ENCODE peak calls at places on chromosomes 4 and X, in eight cellular contexts. One of them, this sample, is unnamed.

GRCh38 chrX:82757614-82758013 is 750.5 kb upstream of the POU3F4 start:
- DNase-seq in cardiac muscle cell: no peak
- DNase-seq in H54: no peak
- DNase-seq in stimulated activated CD8-positive, alpha-beta memory T cell treated with anti-CD3 and anti-CD28 coated beads, Interleukin-4, amount 100 ng/mL, for 4 hours: no peak
- DNase-seq in pancreas: no peak
- DNase-seq in HT-29: no peak
- DNase-seq in EL: no peak
- DNase-seq in thoracic aorta: no peak
- DNase-seq in this sample: no peak

GRCh38 chr4:84499065-84499982 is at the start of gene NKX6-1:
- DNase-seq in cardiac muscle cell: peak; percentile 62
- DNase-seq in H54: peak; percentile 94
- DNase-seq in stimulated activated CD8-positive, alpha-beta memory T cell treated with anti-CD3 and anti-CD28 coated beads, Interleukin-4, amount 100 ng/mL, for 4 hours: no peak
- DNase-seq in pancreas: peak; percentile 92
- DNase-seq in HT-29: no peak
- DNase-seq in EL: peak; percentile 69
- DNase-seq in thoracic aorta: no peak
- DNase-seq in this sample: no peak

GRCh38 chrX:96081891-96082290 is 602.8 kb upstream of the DIAPH2 start:
- DNase-seq in cardiac muscle cell: no peak
- DNase-seq in H54: no peak
- DNase-seq in stimulated activated CD8-positive, alpha-beta memory T cell treated with anti-CD3 and anti-CD28 coated beads, Interleukin-4, amount 100 ng/mL, for 4 hours: no peak
- DNase-seq in pancreas: no peak
- DNase-seq in HT-29: no peak
- DNase-seq in EL: no peak
- DNase-seq in thoracic aorta: no peak
- DNase-seq in this sample: no peak

GRCh38 chrX:39152106-39152649 is 350.9 kb downstream of the MID1IP1 start:
- DNase-seq in cardiac muscle cell: peak; percentile 13
- DNase-seq in H54: no peak
- DNase-seq in stimulated activated CD8-positive, alpha-beta memory T cell treated with anti-CD3 and anti-CD28 coated beads, Interleukin-4, amount 100 ng/mL, for 4 hours: no peak
- DNase-seq in pancreas: peak; percentile 61
- DNase-seq in HT-29: no peak
- DNase-seq in EL: no peak
- DNase-seq in thoracic aorta: no peak
- DNase-seq in this sample: no peak

GRCh38 chr4:177405508-177405907 is 36.7 kb downstream of the AGA start:
- DNase-seq in cardiac muscle cell: no peak
- DNase-seq in H54: no peak
- DNase-seq in stimulated activated CD8-positive, alpha-beta memory T cell treated with anti-CD3 and anti-CD28 coated beads, Interleukin-4, amount 100 ng/mL, for 4 hours: no peak
- DNase-seq in pancreas: no peak
- DNase-seq in HT-29: no peak
- DNase-seq in EL: peak; percentile 22
- DNase-seq in thoracic aorta: no peak
- DNase-seq in this sample: no peak

GRCh38 chr4:38141808-38142500 is 181.8 kb downstream of the PTTG2 start:
- DNase-seq in cardiac muscle cell: peak; percentile 63
- DNase-seq in H54: peak; percentile 38
- DNase-seq in stimulated activated CD8-positive, alpha-beta memory T cell treated with anti-CD3 and anti-CD28 coated beads, Interleukin-4, amount 100 ng/mL, for 4 hours: no peak
- DNase-seq in pancreas: no peak
- DNase-seq in HT-29: no peak
- DNase-seq in EL: peak; percentile 46
- DNase-seq in thoracic aorta: no peak
- DNase-seq in this sample: no peak

GRCh38 chr4:37662861-37663390 is 23.2 kb downstream of the RELL1 start:
- DNase-seq in cardiac muscle cell: no peak
- DNase-seq in H54: no peak
- DNase-seq in stimulated activated CD8-positive, alpha-beta memory T cell treated with anti-CD3 and anti-CD28 coated beads, Interleukin-4, amount 100 ng/mL, for 4 hours: no peak
- DNase-seq in pancreas: no peak
- DNase-seq in HT-29: no peak
- DNase-seq in EL: no peak
- DNase-seq in thoracic aorta: no peak
- DNase-seq in this sample: no peak

GRCh38 chr4:124948976-124949597 is 236.6 kb upstream of the ANKRD50 start:
- DNase-seq in cardiac muscle cell: peak; percentile 66
- DNase-seq in H54: no peak
- DNase-seq in stimulated activated CD8-positive, alpha-beta memory T cell treated with anti-CD3 and anti-CD28 coated beads, Interleukin-4, amount 100 ng/mL, for 4 hours: no peak
- DNase-seq in pancreas: no peak
- DNase-seq in HT-29: no peak
- DNase-seq in EL: peak; percentile 47
- DNase-seq in thoracic aorta: no peak
- DNase-seq in this sample: no peak

GRCh38 chrX:104310084-104310483 is 55.4 kb upstream of the ESX1 start:
- DNase-seq in cardiac muscle cell: peak; percentile 53
- DNase-seq in H54: no peak
- DNase-seq in stimulated activated CD8-positive, alpha-beta memory T cell treated with anti-CD3 and anti-CD28 coated beads, Interleukin-4, amount 100 ng/mL, for 4 hours: no peak
- DNase-seq in pancreas: no peak
- DNase-seq in HT-29: peak; percentile 60
- DNase-seq in EL: peak; percentile 40
- DNase-seq in thoracic aorta: no peak
- DNase-seq in this sample: no peak

GRCh38 chrX:72620550-72621145 is 48.0 kb upstream of the HDAC8 start:
- DNase-seq in cardiac muscle cell: peak; percentile 86
- DNase-seq in H54: peak; percentile 26
- DNase-seq in stimulated activated CD8-positive, alpha-beta memory T cell treated with anti-CD3 and anti-CD28 coated beads, Interleukin-4, amount 100 ng/mL, for 4 hours: no peak
- DNase-seq in pancreas: peak; percentile 60
- DNase-seq in HT-29: peak; percentile 91
- DNase-seq in EL: peak; percentile 80
- DNase-seq in thoracic aorta: peak; percentile 61
- DNase-seq in this sample: no peak

GRCh38 chr4:164768516-164768915 is 14.6 kb downstream of the SMIM31 start:
- DNase-seq in cardiac muscle cell: peak; percentile 12
- DNase-seq in H54: no peak
- DNase-seq in stimulated activated CD8-positive, alpha-beta memory T cell treated with anti-CD3 and anti-CD28 coated beads, Interleukin-4, amount 100 ng/mL, for 4 hours: no peak
- DNase-seq in pancreas: no peak
- DNase-seq in HT-29: peak; percentile 3
- DNase-seq in EL: peak; percentile 0
- DNase-seq in thoracic aorta: no peak
- DNase-seq in this sample: no peak

GRCh38 chr4:38154681-38155588 is 194.7 kb downstream of the PTTG2 start:
- DNase-seq in cardiac muscle cell: no peak
- DNase-seq in H54: no peak
- DNase-seq in stimulated activated CD8-positive, alpha-beta memory T cell treated with anti-CD3 and anti-CD28 coated beads, Interleukin-4, amount 100 ng/mL, for 4 hours: no peak
- DNase-seq in pancreas: peak; percentile 81
- DNase-seq in HT-29: peak; percentile 68
- DNase-seq in EL: no peak
- DNase-seq in thoracic aorta: no peak
- DNase-seq in this sample: no peak

GRCh38 chr4:74473155-74473811 is 28.3 kb downstream of the AREG start:
- DNase-seq in cardiac muscle cell: peak; percentile 92
- DNase-seq in H54: no peak
- DNase-seq in stimulated activated CD8-positive, alpha-beta memory T cell treated with anti-CD3 and anti-CD28 coated beads, Interleukin-4, amount 100 ng/mL, for 4 hours: no peak
- DNase-seq in pancreas: no peak
- DNase-seq in HT-29: peak; percentile 57
- DNase-seq in EL: peak; percentile 90
- DNase-seq in thoracic aorta: peak; percentile 7
- DNase-seq in this sample: no peak

This sample was measured in cardiac septum.